ENCODE peak calls at places on chromosomes 12 and 14, in five cellular contexts. Y is HuH-7.5; Q is stimulated activated CD4-positive, alpha-beta T cell treated with anti-CD3 and anti-CD28 coated beads, Interleukin-15, amount 100 ng/mL, for 1 hour; I is HEK293T; P is heart right ventricle. B is an unnamed sample.

GRCh38 chr12:56152132-56152755 is at the start of gene MYL6B:
- DNase-seq in Y (peak), Q (peak), I (peak), P (peak), B (peak)

GRCh38 chr14:100665518-100666032 is 61.1 kb upstream of the DLK1 start:
- DNase-seq in Y (no peak), Q (no peak), I (no peak), P (no peak), B (no peak)

GRCh38 chr14:77194706-77195105 is 13.1 kb downstream of the TMEM63C start:
- DNase-seq in Y (no peak), Q (no peak), I (no peak), P (no peak), B (no peak)

GRCh38 chr12:123891011-123891410 is 81.6 kb downstream of the CCDC92 start:
- DNase-seq in Y (no peak), Q (no peak), I (no peak), P (no peak), B (no peak)

GRCh38 chr14:65531148-65531547 is 118.6 kb downstream of the FUT8 start:
- DNase-seq in Y (no peak), Q (no peak), I (no peak), P (no peak), B (no peak)

GRCh38 chr14:20412876-20413784 is at the start of gene TEP1:
- DNase-seq in Y (peak), Q (peak), I (peak), P (peak), B (peak)

GRCh38 chr12:132474237-132474741 is 15.7 kb upstream of the FBRSL1 start:
- DNase-seq in Y (no peak), Q (no peak), I (no peak), P (no peak), B (no peak)

GRCh38 chr14:39875028-39875427 is 442.8 kb upstream of the FBXO33 start:
- DNase-seq in Y (no peak), Q (no peak), I (no peak), P (no peak), B (no peak)

GRCh38 chr14:71013551-71014192 is 106.4 kb downstream of the PCNX1 start:
- DNase-seq in Y (no peak), Q (no peak), I (no peak), P (no peak), B (no peak)

GRCh38 chr14:90969493-90970166 is 90.8 kb downstream of the RPS6KA5 start:
- DNase-seq in Y (no peak), Q (no peak), I (no peak), P (no peak), B (no peak)

GRCh38 chr12:42504049-42504448 is 85.5 kb downstream of the PRICKLE1 start:
- DNase-seq in Y (no peak), Q (no peak), I (peak), P (no peak), B (no peak)